ENCODE peak calls at places on chromosomes 5 and 9, in seven cellular contexts. V is heart left ventricle, Z is foreskin keratinocyte, J is left ventricle myocardium superior, G is RWPE2, E is A549, K is HCT116. M is an unnamed sample.

GRCh38 chr5:55141945-55142690 is 17.9 kb upstream of the GPX8 start:
- ATAC-seq in V (no peak), Z (no peak), J (no peak), G (no peak), E (no peak), K (no peak), M (no peak)

GRCh38 chr9:121476156-121476555 is 23.5 kb downstream of the GGTA1 start:
- ATAC-seq in V (peak; percentile 19), Z (no peak), J (peak; percentile 10), G (no peak), E (no peak), K (no peak), M (peak; percentile 94)

GRCh38 chr9:94029932-94030317 is 54.3 kb upstream of the PTPDC1 start:
- ATAC-seq in V (no peak), Z (no peak), J (no peak), G (no peak), E (no peak), K (peak; percentile 8), M (no peak)

GRCh38 chr9:34328500-34328982 is 527 bp downstream of the KIF24 start:
- ATAC-seq in V (no peak), Z (no peak), J (no peak), G (no peak), E (peak; percentile 42), K (peak; percentile 13), M (no peak)

GRCh38 chr9:131583342-131583645 is 38.0 kb downstream of the PRRT1B start:
- ATAC-seq in V (no peak), Z (no peak), J (no peak), G (no peak), E (no peak), K (no peak), M (no peak)

GRCh38 chr5:77718934-77719610 is 57.1 kb downstream of the TBCA start:
- ATAC-seq in V (no peak), Z (no peak), J (no peak), G (no peak), E (no peak), K (no peak), M (no peak)

GRCh38 chr9:78601957-78602565 is 305.1 kb downstream of the PSAT1 start:
- ATAC-seq in V (no peak), Z (peak; percentile 98), J (no peak), G (peak; percentile 86), E (peak; percentile 73), K (peak; percentile 64), M (peak; percentile 81)

GRCh38 chr5:67222243-67223033 is 25.8 kb upstream of the CD180 start:
- ATAC-seq in V (no peak), Z (no peak), J (no peak), G (no peak), E (no peak), K (no peak), M (no peak)

GRCh38 chr9:121194730-121195129 is 6.9 kb downstream of the RAB14 start:
- ATAC-seq in V (no peak), Z (peak; percentile 87), J (no peak), G (peak; percentile 61), E (no peak), K (no peak), M (peak; percentile 91)

GRCh38 chr5:157596449-157596848 is 20.9 kb upstream of the ADAM19 start:
- ATAC-seq in V (peak; percentile 42), Z (no peak), J (peak; percentile 29), G (no peak), E (no peak), K (no peak), M (peak; percentile 73)

GRCh38 chr5:88691945-88692868 is 190.8 kb downstream of the MEF2C start:
- ATAC-seq in V (no peak), Z (no peak), J (no peak), G (no peak), E (peak; percentile 52), K (no peak), M (peak; percentile 29)

GRCh38 chr9:21070171-21070571 is 7.6 kb downstream of the IFNB1 start:
- ATAC-seq in V (peak; percentile 91), Z (peak; percentile 96), J (peak; percentile 96), G (peak; percentile 95), E (peak; percentile 99), K (peak; percentile 97), M (peak; percentile 72)

GRCh38 chr5:98258939-98259338 is 514.5 kb upstream of the RGMB start:
- ATAC-seq in V (no peak), Z (no peak), J (no peak), G (no peak), E (no peak), K (no peak), M (no peak)

GRCh38 chr9:111076519-111076918 is 38.2 kb upstream of the LPAR1 start:
- ATAC-seq in V (no peak), Z (no peak), J (no peak), G (no peak), E (no peak), K (no peak), M (no peak)

GRCh38 chr9:37561682-37562081 is 14.5 kb downstream of the FBXO10 start:
- ATAC-seq in V (no peak), Z (no peak), J (no peak), G (no peak), E (no peak), K (no peak), M (no peak)

GRCh38 chr5:120550358-120550757 is 86.3 kb downstream of the PRR16 start:
- ATAC-seq in V (no peak), Z (no peak), J (no peak), G (no peak), E (no peak), K (no peak), M (no peak)

GRCh38 chr9:123923377-123923776 is 6.5 kb downstream of the DENND1A start:
- ATAC-seq in V (no peak), Z (no peak), J (no peak), G (no peak), E (no peak), K (no peak), M (no peak)

GRCh38 chr5:134112726-134113571 is 1.5 kb upstream of the TCF7 start:
- ATAC-seq in V (no peak), Z (no peak), J (no peak), G (no peak), E (no peak), K (no peak), M (no peak)

GRCh38 chr5:118441034-118441433 is 547.3 kb downstream of the DTWD2 start:
- ATAC-seq in V (no peak), Z (no peak), J (peak; percentile 41), G (no peak), E (no peak), K (no peak), M (no peak)

GRCh38 chr9:133802256-133802655 is 64.1 kb upstream of the SARDH start:
- ATAC-seq in V (no peak), Z (no peak), J (no peak), G (no peak), E (no peak), K (no peak), M (no peak)

GRCh38 chr9:115098226-115098965 is 19.6 kb downstream of the TNC start:
- ATAC-seq in V (no peak), Z (no peak), J (no peak), G (no peak), E (no peak), K (no peak), M (no peak)